ENCODE peak calls at places on chromosome 17, in eight cellular contexts. Q is lower leg skin; Z is activated T-cell treated with anti-CD3 and anti-CD28 coated beads for 24 hours; E is neural crest cell; N is SJSA1; B is HFFc6; T is activated CD4-positive, alpha-beta T cell treated with anti-CD3 and anti-CD28 coated beads for 4 hours; I is naive thymus-derived CD8-positive, alpha-beta T cell. V is an unnamed sample.
A peak's percentile ranks its signal among the peaks of the same experiment; 100 is the strongest.

GRCh38 chr17:37259030-37259735 is 116.6 kb upstream of the C17orf78 start:
- DNase-seq in Q (no peak), Z (no peak), E (no peak), N (no peak), B (peak; percentile 37), T (no peak), I (no peak), V (no peak)

GRCh38 chr17:31158741-31159377 is 64.1 kb downstream of the NF1 start:
- DNase-seq in Q (no peak), Z (no peak), E (no peak), N (no peak), B (no peak), T (no peak), I (peak; percentile 30), V (no peak)

GRCh38 chr17:58215685-58216084 is 3.4 kb downstream of the MKS1 start:
- DNase-seq in Q (no peak), Z (no peak), E (no peak), N (no peak), B (no peak), T (no peak), I (no peak), V (no peak)

GRCh38 chr17:66811683-66812054 is 23.2 kb upstream of the CACNG5 start:
- DNase-seq in Q (no peak), Z (no peak), E (no peak), N (no peak), B (no peak), T (no peak), I (no peak), V (no peak)

GRCh38 chr17:2362016-2362415 is 24.7 kb downstream of the SGSM2 start:
- DNase-seq in Q (no peak), Z (no peak), E (no peak), N (no peak), B (no peak), T (no peak), I (no peak), V (peak; percentile 58)

GRCh38 chr17:28154242-28154641 is 111.8 kb downstream of the NLK start:
- DNase-seq in Q (no peak), Z (no peak), E (no peak), N (no peak), B (no peak), T (no peak), I (no peak), V (no peak)

GRCh38 chr17:43418441-43419374 is 19.9 kb downstream of the ARL4D start:
- DNase-seq in Q (peak; percentile 94), Z (no peak), E (no peak), N (peak; percentile 97), B (peak; percentile 93), T (no peak), I (no peak), V (no peak)

GRCh38 chr17:67675481-67675880 is 42.3 kb upstream of the NOL11 start:
- DNase-seq in Q (no peak), Z (no peak), E (no peak), N (no peak), B (no peak), T (no peak), I (no peak), V (no peak)

GRCh38 chr17:13704333-13704732 is 102.6 kb upstream of the HS3ST3A1 start:
- DNase-seq in Q (no peak), Z (no peak), E (no peak), N (peak; percentile 55), B (peak; percentile 77), T (no peak), I (no peak), V (no peak)